ENCODE peak calls at places on chromosomes 11 and 22, in nine cellular contexts. One of them, this sample, is unnamed.

GRCh38 chr11:67584881-67585873 is 1.6 kb downstream of the GSTP1 start:
- DNase-seq in fibroblast of lung: no peak
- DNase-seq in GM13977: no peak
- DNase-seq in NCI-H2171 treated with DMSO at 0.1 percent for 48 hours: no peak
- DNase-seq in heart right ventricle: no peak
- DNase-seq in lung microvascular endothelial cell: peak; percentile 18
- DNase-seq in foreskin fibroblast: peak; percentile 21
- DNase-seq in A172: no peak
- DNase-seq in tibial artery: no peak
- DNase-seq in this sample: no peak

GRCh38 chr11:94120946-94121345 is 7.7 kb upstream of the PANX1 start:
- DNase-seq in fibroblast of lung: peak; percentile 48
- DNase-seq in GM13977: no peak
- DNase-seq in foreskin fibroblast: peak; percentile 37
- DNase-seq in tibial artery: no peak
- DNase-seq in lung microvascular endothelial cell: no peak
- DNase-seq in A172: peak; percentile 64
- DNase-seq in heart right ventricle: no peak
- DNase-seq in NCI-H2171 treated with DMSO at 0.1 percent for 48 hours: no peak
- DNase-seq in this sample: no peak

GRCh38 chr11:86735462-86736302 is 63.3 kb upstream of the ME3 start:
- DNase-seq in foreskin fibroblast: peak; percentile 84
- DNase-seq in lung microvascular endothelial cell: no peak
- DNase-seq in tibial artery: no peak
- DNase-seq in GM13977: no peak
- DNase-seq in NCI-H2171 treated with DMSO at 0.1 percent for 48 hours: no peak
- DNase-seq in A172: peak; percentile 65
- DNase-seq in heart right ventricle: no peak
- DNase-seq in fibroblast of lung: peak; percentile 63
- DNase-seq in this sample: no peak

GRCh38 chr11:34274712-34275398 is 83.0 kb downstream of the ABTB2 start:
- DNase-seq in heart right ventricle: peak; percentile 74
- DNase-seq in NCI-H2171 treated with DMSO at 0.1 percent for 48 hours: no peak
- DNase-seq in A172: peak; percentile 96
- DNase-seq in tibial artery: peak; percentile 93
- DNase-seq in foreskin fibroblast: peak; percentile 97
- DNase-seq in lung microvascular endothelial cell: peak; percentile 52
- DNase-seq in fibroblast of lung: peak; percentile 97
- DNase-seq in GM13977: no peak
- DNase-seq in this sample: peak; percentile 62

GRCh38 chr22:25448435-25449051 is 115.9 kb upstream of the GRK3 start:
- DNase-seq in tibial artery: no peak
- DNase-seq in A172: no peak
- DNase-seq in GM13977: peak; percentile 32
- DNase-seq in foreskin fibroblast: peak; percentile 38
- DNase-seq in NCI-H2171 treated with DMSO at 0.1 percent for 48 hours: no peak
- DNase-seq in heart right ventricle: no peak
- DNase-seq in lung microvascular endothelial cell: peak; percentile 40
- DNase-seq in fibroblast of lung: peak; percentile 22
- DNase-seq in this sample: no peak

GRCh38 chr11:134645576-134645975 is 233.5 kb upstream of the B3GAT1 start:
- DNase-seq in GM13977: no peak
- DNase-seq in A172: no peak
- DNase-seq in fibroblast of lung: no peak
- DNase-seq in foreskin fibroblast: no peak
- DNase-seq in tibial artery: no peak
- DNase-seq in lung microvascular endothelial cell: no peak
- DNase-seq in NCI-H2171 treated with DMSO at 0.1 percent for 48 hours: no peak
- DNase-seq in heart right ventricle: no peak
- DNase-seq in this sample: no peak

GRCh38 chr11:114060402-114061052 is 1.0 kb downstream of the ZBTB16 start:
- DNase-seq in foreskin fibroblast: peak; percentile 64
- DNase-seq in fibroblast of lung: no peak
- DNase-seq in lung microvascular endothelial cell: peak; percentile 66
- DNase-seq in A172: no peak
- DNase-seq in GM13977: no peak
- DNase-seq in tibial artery: no peak
- DNase-seq in NCI-H2171 treated with DMSO at 0.1 percent for 48 hours: peak; percentile 57
- DNase-seq in heart right ventricle: peak; percentile 59
- DNase-seq in this sample: peak; percentile 29

GRCh38 chr11:32071811-32072210 is 19.1 kb upstream of the RCN1 start:
- DNase-seq in NCI-H2171 treated with DMSO at 0.1 percent for 48 hours: no peak
- DNase-seq in heart right ventricle: no peak
- DNase-seq in tibial artery: no peak
- DNase-seq in GM13977: no peak
- DNase-seq in A172: peak; percentile 62
- DNase-seq in foreskin fibroblast: peak; percentile 77
- DNase-seq in fibroblast of lung: peak; percentile 46
- DNase-seq in lung microvascular endothelial cell: peak; percentile 56
- DNase-seq in this sample: no peak

GRCh38 chr11:110196884-110197420 is 99.5 kb downstream of the RDX start:
- DNase-seq in GM13977: no peak
- DNase-seq in fibroblast of lung: no peak
- DNase-seq in tibial artery: no peak
- DNase-seq in foreskin fibroblast: no peak
- DNase-seq in A172: no peak
- DNase-seq in heart right ventricle: no peak
- DNase-seq in NCI-H2171 treated with DMSO at 0.1 percent for 48 hours: no peak
- DNase-seq in lung microvascular endothelial cell: no peak
- DNase-seq in this sample: no peak

GRCh38 chr11:132972565-132972964 is 559.7 kb downstream of the OPCML start:
- DNase-seq in GM13977: no peak
- DNase-seq in A172: no peak
- DNase-seq in lung microvascular endothelial cell: no peak
- DNase-seq in fibroblast of lung: no peak
- DNase-seq in tibial artery: no peak
- DNase-seq in foreskin fibroblast: no peak
- DNase-seq in heart right ventricle: no peak
- DNase-seq in NCI-H2171 treated with DMSO at 0.1 percent for 48 hours: no peak
- DNase-seq in this sample: no peak

GRCh38 chr11:116731097-116731761 is 41.6 kb downstream of the BUD13 start:
- DNase-seq in fibroblast of lung: peak; percentile 35
- DNase-seq in foreskin fibroblast: peak; percentile 34
- DNase-seq in heart right ventricle: no peak
- DNase-seq in lung microvascular endothelial cell: no peak
- DNase-seq in A172: no peak
- DNase-seq in GM13977: no peak
- DNase-seq in NCI-H2171 treated with DMSO at 0.1 percent for 48 hours: no peak
- DNase-seq in tibial artery: no peak
- DNase-seq in this sample: peak; percentile 48

GRCh38 chr22:19080853-19081252 is 41.4 kb downstream of the DGCR2 start:
- DNase-seq in GM13977: no peak
- DNase-seq in NCI-H2171 treated with DMSO at 0.1 percent for 48 hours: no peak
- DNase-seq in lung microvascular endothelial cell: no peak
- DNase-seq in tibial artery: no peak
- DNase-seq in A172: no peak
- DNase-seq in fibroblast of lung: no peak
- DNase-seq in heart right ventricle: no peak
- DNase-seq in foreskin fibroblast: no peak
- DNase-seq in this sample: no peak

GRCh38 chr11:130269544-130269943 is 45.2 kb downstream of the ZBTB44 start:
- DNase-seq in foreskin fibroblast: no peak
- DNase-seq in tibial artery: no peak
- DNase-seq in lung microvascular endothelial cell: no peak
- DNase-seq in GM13977: peak; percentile 60
- DNase-seq in fibroblast of lung: no peak
- DNase-seq in heart right ventricle: no peak
- DNase-seq in NCI-H2171 treated with DMSO at 0.1 percent for 48 hours: no peak
- DNase-seq in A172: no peak
- DNase-seq in this sample: no peak

GRCh38 chr22:29325356-29325755 is 9.9 kb upstream of the RASL10A start:
- DNase-seq in fibroblast of lung: no peak
- DNase-seq in lung microvascular endothelial cell: no peak
- DNase-seq in foreskin fibroblast: no peak
- DNase-seq in NCI-H2171 treated with DMSO at 0.1 percent for 48 hours: no peak
- DNase-seq in tibial artery: no peak
- DNase-seq in heart right ventricle: no peak
- DNase-seq in GM13977: no peak
- DNase-seq in A172: no peak
- DNase-seq in this sample: no peak

GRCh38 chr22:35597692-35598395 is 19.3 kb downstream of the MB start:
- DNase-seq in foreskin fibroblast: no peak
- DNase-seq in lung microvascular endothelial cell: no peak
- DNase-seq in NCI-H2171 treated with DMSO at 0.1 percent for 48 hours: no peak
- DNase-seq in GM13977: no peak
- DNase-seq in A172: no peak
- DNase-seq in heart right ventricle: peak; percentile 55
- DNase-seq in tibial artery: no peak
- DNase-seq in fibroblast of lung: no peak
- DNase-seq in this sample: peak; percentile 79

GRCh38 chr11:119062779-119063178 is 4.8 kb upstream of the VPS11 start:
- DNase-seq in NCI-H2171 treated with DMSO at 0.1 percent for 48 hours: no peak
- DNase-seq in tibial artery: peak; percentile 55
- DNase-seq in GM13977: no peak
- DNase-seq in foreskin fibroblast: peak; percentile 84
- DNase-seq in lung microvascular endothelial cell: peak; percentile 46
- DNase-seq in fibroblast of lung: peak; percentile 73
- DNase-seq in heart right ventricle: no peak
- DNase-seq in A172: peak; percentile 35
- DNase-seq in this sample: no peak

GRCh38 chr11:115396533-115396932 is 107.7 kb downstream of the CADM1 start:
- DNase-seq in tibial artery: no peak
- DNase-seq in NCI-H2171 treated with DMSO at 0.1 percent for 48 hours: no peak
- DNase-seq in lung microvascular endothelial cell: no peak
- DNase-seq in foreskin fibroblast: no peak
- DNase-seq in fibroblast of lung: peak; percentile 14
- DNase-seq in heart right ventricle: no peak
- DNase-seq in GM13977: no peak
- DNase-seq in A172: no peak
- DNase-seq in this sample: no peak

GRCh38 chr11:132332521-132332920 is 962.1 kb downstream of the NTM start:
- DNase-seq in lung microvascular endothelial cell: no peak
- DNase-seq in heart right ventricle: no peak
- DNase-seq in NCI-H2171 treated with DMSO at 0.1 percent for 48 hours: no peak
- DNase-seq in GM13977: no peak
- DNase-seq in tibial artery: no peak
- DNase-seq in fibroblast of lung: no peak
- DNase-seq in A172: no peak
- DNase-seq in foreskin fibroblast: no peak
- DNase-seq in this sample: no peak

GRCh38 chr11:122697636-122698167 is 42.2 kb downstream of the UBASH3B start:
- DNase-seq in foreskin fibroblast: peak; percentile 71
- DNase-seq in GM13977: peak; percentile 74
- DNase-seq in NCI-H2171 treated with DMSO at 0.1 percent for 48 hours: no peak
- DNase-seq in tibial artery: peak; percentile 26
- DNase-seq in lung microvascular endothelial cell: no peak
- DNase-seq in heart right ventricle: no peak
- DNase-seq in fibroblast of lung: peak; percentile 59
- DNase-seq in A172: peak; percentile 58
- DNase-seq in this sample: no peak

GRCh38 chr11:76664578-76665061 is 5.9 kb downstream of the LRRC32 start:
- DNase-seq in A172: no peak
- DNase-seq in NCI-H2171 treated with DMSO at 0.1 percent for 48 hours: no peak
- DNase-seq in heart right ventricle: no peak
- DNase-seq in GM13977: no peak
- DNase-seq in foreskin fibroblast: no peak
- DNase-seq in tibial artery: peak; percentile 22
- DNase-seq in fibroblast of lung: no peak
- DNase-seq in lung microvascular endothelial cell: no peak
- DNase-seq in this sample: no peak

GRCh38 chr11:66725646-66726045 is 3.4 kb downstream of the SPTBN2 start:
- DNase-seq in tibial artery: no peak
- DNase-seq in GM13977: no peak
- DNase-seq in NCI-H2171 treated with DMSO at 0.1 percent for 48 hours: no peak
- DNase-seq in foreskin fibroblast: no peak
- DNase-seq in lung microvascular endothelial cell: peak; percentile 11
- DNase-seq in heart right ventricle: no peak
- DNase-seq in fibroblast of lung: no peak
- DNase-seq in A172: no peak
- DNase-seq in this sample: no peak

GRCh38 chr11:118004543-118005223 is 18.5 kb downstream of the IL10RA start:
- DNase-seq in foreskin fibroblast: no peak
- DNase-seq in tibial artery: no peak
- DNase-seq in lung microvascular endothelial cell: no peak
- DNase-seq in fibroblast of lung: no peak
- DNase-seq in A172: no peak
- DNase-seq in heart right ventricle: no peak
- DNase-seq in GM13977: no peak
- DNase-seq in NCI-H2171 treated with DMSO at 0.1 percent for 48 hours: no peak
- DNase-seq in this sample: no peak

GRCh38 chr11:69642913-69643632 is 2.1 kb downstream of the CCND1 start:
- DNase-seq in foreskin fibroblast: peak; percentile 92
- DNase-seq in fibroblast of lung: peak; percentile 82
- DNase-seq in NCI-H2171 treated with DMSO at 0.1 percent for 48 hours: peak; percentile 68
- DNase-seq in lung microvascular endothelial cell: peak; percentile 89
- DNase-seq in GM13977: peak; percentile 93
- DNase-seq in heart right ventricle: peak; percentile 88
- DNase-seq in tibial artery: peak; percentile 72
- DNase-seq in A172: peak; percentile 44
- DNase-seq in this sample: peak; percentile 47

GRCh38 chr22:42444060-42444904 is 12.1 kb upstream of the NFAM1 start:
- DNase-seq in foreskin fibroblast: peak; percentile 93
- DNase-seq in tibial artery: peak; percentile 84
- DNase-seq in lung microvascular endothelial cell: peak; percentile 70
- DNase-seq in GM13977: peak; percentile 82
- DNase-seq in fibroblast of lung: peak; percentile 94
- DNase-seq in A172: peak; percentile 67
- DNase-seq in heart right ventricle: peak; percentile 84
- DNase-seq in NCI-H2171 treated with DMSO at 0.1 percent for 48 hours: peak; percentile 82
- DNase-seq in this sample: peak; percentile 67

This sample was measured in gastrocnemius medialis.